ENCODE peak calls at places on chromosome 17, in six cellular contexts. R is H9, W is IMR-90, H is mesenchymal stem cell, Z is trophoblast cell, M is H1. Y is an unnamed sample.

GRCh38 chr17:66310528-66311148 is 8.2 kb downstream of the PRKCA start:
- DNase-seq in R (peak), W (no peak), H (no peak), Z (no peak), M (peak), Y (no peak)

GRCh38 chr17:40318835-40319332 is 9.9 kb downstream of the RARA start:
- DNase-seq in R (no peak), W (no peak), H (no peak), Z (no peak), M (no peak), Y (no peak)

GRCh38 chr17:17141279-17141678 is 64.9 kb downstream of the PLD6 start:
- DNase-seq in R (no peak), W (no peak), H (no peak), Z (no peak), M (no peak), Y (no peak)

GRCh38 chr17:81566461-81567126 is 14.4 kb upstream of the FAAP100 start:
- DNase-seq in R (no peak), W (peak), H (peak), Z (peak), M (no peak), Y (no peak)

GRCh38 chr17:82019905-82020873 is 2.5 kb downstream of the CENPX start:
- DNase-seq in R (peak), W (peak), H (peak), Z (no peak), M (peak), Y (peak)

GRCh38 chr17:81071761-81072741 is 37.1 kb downstream of the BAIAP2 start:
- DNase-seq in R (no peak), W (no peak), H (no peak), Z (peak), M (no peak), Y (no peak)

GRCh38 chr17:80361495-80362220 is 53.3 kb upstream of the ENDOV start:
- DNase-seq in R (peak), W (no peak), H (peak), Z (no peak), M (peak), Y (peak)

GRCh38 chr17:81252336-81253329 is 13.5 kb downstream of the NDUFAF8 start:
- DNase-seq in R (no peak), W (no peak), H (no peak), Z (no peak), M (no peak), Y (no peak)

GRCh38 chr17:72063756-72064461 is 56.9 kb upstream of the SOX9 start:
- DNase-seq in R (no peak), W (no peak), H (no peak), Z (no peak), M (no peak), Y (no peak)

GRCh38 chr17:78718575-78719209 is 63.4 kb downstream of the CYTH1 start:
- DNase-seq in R (no peak), W (no peak), H (no peak), Z (peak), M (no peak), Y (no peak)

GRCh38 chr17:55433629-55434422 is 12.2 kb upstream of the MMD start:
- DNase-seq in R (no peak), W (peak), H (peak), Z (peak), M (no peak), Y (no peak)

GRCh38 chr17:57999496-58000017 is 7.5 kb downstream of the SRSF1 start:
- DNase-seq in R (no peak), W (peak), H (peak), Z (no peak), M (no peak), Y (peak)

GRCh38 chr17:4599505-4600281 is 15.4 kb downstream of the SMTNL2 start:
- DNase-seq in R (peak), W (peak), H (peak), Z (no peak), M (peak), Y (peak)

GRCh38 chr17:4601326-4601725 is 17.0 kb downstream of the SMTNL2 start:
- DNase-seq in R (no peak), W (no peak), H (no peak), Z (no peak), M (no peak), Y (no peak)

GRCh38 chr17:4600563-4600962 is 16.2 kb downstream of the SMTNL2 start:
- DNase-seq in R (peak), W (no peak), H (no peak), Z (no peak), M (no peak), Y (no peak)

GRCh38 chr17:4604111-4604644 is 19.8 kb downstream of the SMTNL2 start:
- DNase-seq in R (no peak), W (peak), H (peak), Z (peak), M (no peak), Y (no peak)

DNA sequence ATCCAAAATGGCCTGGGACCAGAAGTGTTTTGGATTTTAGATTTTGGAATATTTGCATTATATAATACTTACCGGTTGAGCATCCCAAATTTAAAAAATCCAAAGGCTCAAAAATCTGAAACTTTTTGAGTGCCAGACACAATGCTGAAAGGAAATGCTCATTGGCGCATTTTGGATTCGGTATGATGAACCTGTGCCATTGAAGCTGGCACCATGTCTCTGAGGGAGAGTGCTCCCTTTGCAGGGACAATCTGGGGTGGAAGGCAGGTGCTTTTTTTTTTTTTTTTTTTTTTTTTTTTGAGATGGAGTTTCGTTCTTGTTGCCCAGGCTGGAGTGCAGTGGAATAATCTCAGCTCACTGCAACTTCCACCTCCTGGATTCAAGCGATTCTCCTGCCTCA is 17.7 kb downstream of the SMTNL2 start:
- DNase-seq in R (no peak), W (no peak), H (no peak), Z (no peak), M (no peak), Y (no peak)
- H4K91ac ChIP-seq in R (no peak), W (no peak), H (no peak), Z (no peak), M (no peak), Y (no peak)

GRCh38 chr17:42249681-42250446 is 26.3 kb downstream of the STAT5B start:
- DNase-seq in R (no peak), W (no peak), H (no peak), Z (no peak), M (no peak), Y (no peak)
- H4K91ac ChIP-seq in R (no peak), W (no peak), H (no peak), Z (no peak), M (no peak), Y (no peak)

GRCh38 chr17:44219126-44219635 is 294 bp downstream of the UBTF start:
- DNase-seq in R (peak), W (peak), H (peak), Z (peak), M (peak), Y (peak)

GRCh38 chr17:44216674-44217073 is 2.8 kb downstream of the UBTF start:
- DNase-seq in R (no peak), W (no peak), H (no peak), Z (no peak), M (no peak), Y (no peak)

GRCh38 chr17:44218344-44219125 is 940 bp downstream of the UBTF start:
- DNase-seq in R (peak), W (peak), H (peak), Z (peak), M (peak), Y (peak)

GRCh38 chr17:44216173-44216572 is 3.3 kb downstream of the UBTF start:
- DNase-seq in R (no peak), W (no peak), H (no peak), Z (no peak), M (no peak), Y (no peak)

GRCh38 chr17:44217738-44218343 is 1.6 kb downstream of the UBTF start:
- DNase-seq in R (no peak), W (no peak), H (peak), Z (no peak), M (no peak), Y (no peak)
- H4K91ac ChIP-seq in R (no peak), W (peak), H (no peak), Z (peak), M (peak), Y (no peak)

GRCh38 chr17:28345420-28346198 is 10.0 kb downstream of the TNFAIP1 start:
- DNase-seq in R (no peak), W (no peak), H (no peak), Z (peak), M (no peak), Y (no peak)

GRCh38 chr17:28346199-28346580 is 10.6 kb downstream of the TNFAIP1 start:
- DNase-seq in R (no peak), W (no peak), H (no peak), Z (no peak), M (no peak), Y (no peak)

GRCh38 chr17:28346746-28347246 is 10.5 kb downstream of the POLDIP2 start:
- DNase-seq in R (peak), W (no peak), H (peak), Z (no peak), M (no peak), Y (no peak)

GRCh38 chr17:28348979-28349378 is 8.3 kb downstream of the POLDIP2 start:
- DNase-seq in R (no peak), W (no peak), H (no peak), Z (no peak), M (no peak), Y (no peak)

GRCh38 chr17:28347261-28347891 is 10.0 kb downstream of the POLDIP2 start:
- DNase-seq in R (peak), W (peak), H (peak), Z (peak), M (no peak), Y (no peak)
- H4K91ac ChIP-seq in R (no peak), W (peak), H (peak), Z (no peak), M (no peak), Y (no peak)

GRCh38 chr17:48219605-48220004 is 112.0 kb downstream of the SNX11 start:
- DNase-seq in R (peak), W (no peak), H (no peak), Z (no peak), M (no peak), Y (no peak)
- H4K91ac ChIP-seq in R (no peak), W (no peak), H (no peak), Z (no peak), M (no peak), Y (no peak)